ENCODE peak calls at places on chromosome 12, in eight cellular contexts. N, B, T, X, Z, O, K and F are unnamed samples.

GRCh38 chr12:113136128-113136989 is 798 bp upstream of the RASAL1 start:
- DNase-seq in T (no peak), B (peak), K (no peak), X (peak), O (no peak), Z (no peak), N (peak), F (no peak)

GRCh38 chr12:26396402-26396801 is 201.0 kb downstream of the SSPN start:
- DNase-seq in N (no peak), Z (no peak), T (no peak), X (no peak), B (no peak), O (no peak), K (no peak), F (no peak)

GRCh38 chr12:90858261-90858660 is 96.7 kb downstream of the CCER1 start:
- DNase-seq in N (no peak), K (peak), O (peak), Z (peak), X (no peak), T (no peak), B (no peak), F (no peak)

GRCh38 chr12:111467092-111467861 is 61.6 kb downstream of the SH2B3 start:
- DNase-seq in B (peak), Z (peak), T (peak), N (no peak), K (no peak), X (no peak), O (no peak), F (no peak)

GRCh38 chr12:112179341-112179740 is 54.0 kb downstream of the TRAFD1 start:
- DNase-seq in N (no peak), K (no peak), O (no peak), Z (no peak), X (no peak), B (no peak), T (no peak), F (no peak)

GRCh38 chr12:123062682-123063426 is 82.4 kb downstream of the ARL6IP4 start:
- DNase-seq in Z (peak), B (peak), T (peak), N (peak), O (peak), X (no peak), K (no peak), F (no peak)

GRCh38 chr12:131060011-131060703 is 106.5 kb downstream of the ADGRD1 start:
- DNase-seq in B (no peak), Z (no peak), X (no peak), T (no peak), N (no peak), K (no peak), O (no peak), F (no peak)

GRCh38 chr12:107925125-107925524 is 150.6 kb downstream of the ASCL4 start:
- DNase-seq in K (no peak), T (no peak), O (no peak), B (no peak), X (no peak), N (no peak), Z (no peak), F (no peak)

GRCh38 chr12:113259499-113259953 is 38.3 kb downstream of the TPCN1 start:
- DNase-seq in X (no peak), Z (peak), K (no peak), B (no peak), N (no peak), O (peak), T (peak), F (no peak)

GRCh38 chr12:1552978-1553471 is 41.4 kb downstream of the FBXL14 start:
- DNase-seq in Z (no peak), B (no peak), N (peak), O (no peak), T (peak), X (no peak), K (no peak), F (no peak)

GRCh38 chr12:96028538-96028937 is 6.8 kb downstream of the LTA4H start:
- DNase-seq in T (no peak), N (no peak), Z (no peak), B (no peak), O (no peak), K (no peak), X (no peak), F (no peak)

GRCh38 chr12:5487971-5488955 is 56.4 kb downstream of the NTF3 start:
- DNase-seq in N (no peak), T (no peak), O (no peak), B (no peak), Z (no peak), K (no peak), X (no peak), F (no peak)

GRCh38 chr12:66288121-66288520 is 14.2 kb upstream of the HELB start:
- DNase-seq in K (no peak), N (no peak), B (no peak), Z (no peak), T (no peak), X (no peak), O (no peak), F (no peak)

GRCh38 chr12:52708010-52708409 is 4.7 kb upstream of the KRT77 start:
- DNase-seq in N (no peak), B (no peak), O (no peak), Z (no peak), T (no peak), K (peak), X (peak), F (no peak)

GRCh38 chr12:50859621-50860020 is 16.9 kb downstream of the TMPRSS12 start:
- DNase-seq in X (no peak), N (no peak), B (no peak), Z (no peak), T (no peak), O (no peak), K (no peak), F (no peak)

GRCh38 chr12:89351489-89352241 is 636 bp downstream of the DUSP6 start:
- DNase-seq in B (peak), X (no peak), O (peak), Z (peak), K (no peak), N (peak), T (no peak), F (no peak)

GRCh38 chr12:63419119-63419518 is 249.2 kb downstream of the DPY19L2 start:
- DNase-seq in N (no peak), K (no peak), O (no peak), T (peak), Z (no peak), B (peak), X (no peak), F (no peak)

GRCh38 chr12:13209279-13210021 is 12.9 kb downstream of the EMP1 start:
- DNase-seq in Z (peak), K (no peak), B (no peak), O (no peak), N (no peak), T (no peak), X (no peak), F (no peak)

GRCh38 chr12:80226576-80226975 is 127.2 kb downstream of the OTOGL start:
- DNase-seq in X (no peak), N (no peak), O (no peak), T (peak), Z (peak), B (no peak), K (no peak), F (no peak)

GRCh38 chr12:5023842-5024241 is 19.8 kb upstream of the KCNA5 start:
- DNase-seq in T (no peak), N (no peak), B (no peak), K (no peak), Z (no peak), O (no peak), X (no peak), F (no peak)

GRCh38 chr12:89192419-89192818 is 159.9 kb downstream of the DUSP6 start:
- DNase-seq in N (no peak), B (peak), K (no peak), X (no peak), O (no peak), T (peak), Z (no peak), F (no peak)

GRCh38 chr12:66885115-66885875 is 206.4 kb upstream of the GRIP1 start:
- DNase-seq in T (no peak), O (no peak), B (no peak), X (no peak), Z (no peak), N (no peak), K (peak), F (no peak)

GRCh38 chr12:110563702-110564470 is 19.2 kb downstream of the PPTC7 start:
- DNase-seq in N (no peak), T (peak), B (no peak), Z (peak), O (no peak), X (no peak), K (no peak), F (no peak)

GRCh38 chr12:11482955-11483354 is 87.6 kb upstream of the PRB2 start:
- DNase-seq in K (no peak), N (no peak), T (peak), Z (peak), B (no peak), O (no peak), X (no peak), F (no peak)

GRCh38 chr12:16012086-16012485 is 101.0 kb downstream of the DERA start:
- DNase-seq in B (no peak), T (peak), X (no peak), Z (peak), N (no peak), K (no peak), O (peak), F (no peak)

GRCh38 chr12:121668750-121669524 is 517 bp downstream of the MORN3 start:
- DNase-seq in Z (peak), X (peak), N (peak), O (no peak), B (peak), K (peak), T (peak), F (no peak)

GRCh38 chr12:12868836-12869235 is 22.5 kb upstream of the GPRC5A start:
- DNase-seq in O (no peak), N (no peak), T (no peak), X (no peak), K (no peak), Z (no peak), B (no peak), F (no peak)

GRCh38 chr12:26032719-26033241 is 74.3 kb downstream of the RASSF8 start:
- DNase-seq in X (no peak), Z (peak), T (peak), B (no peak), O (no peak), N (no peak), K (no peak), F (no peak)

GRCh38 chr12:3320881-3321509 is 170.0 kb upstream of the PRMT8 start:
- DNase-seq in N (no peak), K (no peak), X (no peak), Z (no peak), T (no peak), O (no peak), B (no peak), F (no peak)
- TF ChIP-seq CTCF in N (no peak), K (no peak), X (no peak), Z (no peak), T (no peak), O (no peak), B (no peak), F (no peak)

GRCh38 chr12:69633061-69633460 is 22.4 kb upstream of the LRRC10 start:
- DNase-seq in Z (no peak), N (no peak), O (no peak), X (no peak), K (peak), T (peak), B (peak), F (no peak)

GRCh38 chr12:69630191-69630590 is 19.5 kb upstream of the LRRC10 start:
- DNase-seq in T (peak), N (no peak), X (no peak), O (no peak), B (peak), Z (peak), K (no peak), F (no peak)
- TF ChIP-seq CTCF in T (peak), N (peak), X (peak), O (peak), B (peak), Z (peak), K (peak), F (peak)

GRCh38 chr12:100926669-100927248 is 132.2 kb downstream of the ANO4 start:
- DNase-seq in B (peak), X (no peak), T (peak), Z (peak), K (peak), N (no peak), O (no peak), F (no peak)
- TF ChIP-seq CTCF in B (no peak), X (no peak), T (peak), Z (peak), K (peak), N (peak), O (no peak), F (peak)

GRCh38 chr12:59431266-59431665 is 164.6 kb upstream of the SLC16A7 start:
- DNase-seq in X (no peak), Z (peak), B (no peak), K (no peak), T (peak), O (no peak), N (peak), F (no peak)
- TF ChIP-seq CTCF in X (no peak), Z (peak), B (no peak), K (peak), T (peak), O (peak), N (peak), F (peak)

GRCh38 chr12:81797100-81797499 is 38.0 kb upstream of the PPFIA2 start:
- DNase-seq in X (peak), O (no peak), T (peak), N (peak), Z (peak), B (peak), K (peak), F (no peak)
- TF ChIP-seq CTCF in X (no peak), O (no peak), T (peak), N (peak), Z (peak), B (peak), K (peak), F (peak)